ENCODE peak calls at places on chromosomes 7 and 10, in ten cellular contexts. Q is activated CD8-positive, alpha-beta memory T cell treated with anti-CD3 and anti-CD28 coated beads, Interleukin-2, amount 10 ng/mL, durations not matched to agents 7 days and 5 days; J is GDM1; G is EH; N is psoas muscle; D is sciatic nerve; R is HuH-7.5; X is cortex of kidney; Y is mesendoderm; A is NCI-H1694 treated with DMSO at 0.1 percent for 48 hours. O is an unnamed sample.

GRCh38 chr7:158479021-158479679 is 108.5 kb downstream of the PTPRN2 start:
- DNase-seq in D (no peak), R (no peak), J (no peak), N (no peak), X (no peak), Q (no peak), A (no peak), G (no peak), Y (no peak), O (no peak)

GRCh38 chr7:11743016-11743415 is 89.0 kb downstream of the THSD7A start:
- DNase-seq in N (no peak), Y (no peak), D (no peak), Q (no peak), A (no peak), J (no peak), X (no peak), G (no peak), R (no peak), O (no peak)

GRCh38 chr7:75879771-75880184 is 944 bp downstream of the RHBDD2 start:
- DNase-seq in D (no peak), N (no peak), R (no peak), X (no peak), Q (peak), J (no peak), G (peak), A (no peak), Y (peak), O (peak)

GRCh38 chr10:125203186-125203800 is 42.9 kb upstream of the CTBP2 start:
- DNase-seq in Q (no peak), J (no peak), N (no peak), R (no peak), Y (no peak), A (no peak), D (peak), X (no peak), G (no peak), O (no peak)

GRCh38 chr7:128164061-128164954 is 76.8 kb upstream of the LEP start:
- DNase-seq in N (no peak), G (peak), D (no peak), Y (peak), R (no peak), Q (no peak), J (no peak), A (no peak), X (no peak), O (peak)

GRCh38 chr10:130481076-130481930 is 345.1 kb downstream of the GLRX3 start:
- DNase-seq in Y (no peak), X (no peak), N (no peak), A (no peak), G (no peak), Q (no peak), J (no peak), D (no peak), R (no peak), O (no peak)

GRCh38 chr10:71597821-71598498 is 121.6 kb downstream of the C10orf105 start:
- DNase-seq in R (no peak), A (no peak), Y (no peak), Q (no peak), N (peak), J (peak), D (no peak), X (no peak), G (no peak), O (no peak)

GRCh38 chr7:36937754-36938551 is 213.7 kb upstream of the AOAH start:
- DNase-seq in J (no peak), X (no peak), G (no peak), R (no peak), N (no peak), D (no peak), A (no peak), Q (peak), Y (peak), O (no peak)

GRCh38 chr7:129986600-129986999 is 33.8 kb upstream of the UBE2H start:
- DNase-seq in Q (no peak), X (no peak), G (no peak), J (no peak), A (no peak), Y (no peak), D (no peak), N (no peak), R (no peak), O (no peak)

GRCh38 chr10:132676193-132676891 is 109.6 kb downstream of the NKX6-2 start:
- DNase-seq in G (no peak), R (no peak), N (peak), A (no peak), D (peak), J (no peak), Q (no peak), Y (no peak), X (no peak), O (no peak)

GRCh38 chr10:88045544-88046415 is 182.4 kb downstream of the PTEN start:
- DNase-seq in R (no peak), Q (no peak), D (no peak), X (no peak), N (no peak), J (peak), G (no peak), Y (no peak), A (no peak), O (no peak)

GRCh38 chr10:113625461-113626186 is 38.2 kb downstream of the NRAP start:
- DNase-seq in R (no peak), Y (no peak), N (peak), G (no peak), Q (no peak), D (no peak), J (no peak), A (no peak), X (no peak), O (no peak)